ENCODE peak calls at places on chromosomes 5 and 9, in four cellular contexts. One of them, this sample, is unnamed.

GRCh38 chr5:157177935-157178334 is 2.7 kb upstream of the ITK start:
- DNase-seq in kidney epithelial cell: no peak
- DNase-seq in H9: no peak
- DNase-seq in CD4-positive, alpha-beta T cell: no peak
- DNase-seq in this sample: no peak

GRCh38 chr9:125434986-125435775 is 173.6 kb downstream of the GAPVD1 start:
- DNase-seq in H9: peak
- DNase-seq in kidney epithelial cell: no peak
- DNase-seq in CD4-positive, alpha-beta T cell: no peak
- DNase-seq in this sample: no peak

GRCh38 chr5:35046754-35047153 is 995 bp downstream of the AGXT2 start:
- DNase-seq in CD4-positive, alpha-beta T cell: no peak
- DNase-seq in H9: no peak
- DNase-seq in kidney epithelial cell: no peak
- DNase-seq in this sample: no peak

GRCh38 chr9:128607642-128608350 is 48.9 kb downstream of the DYNC2I2 start:
- DNase-seq in H9: no peak
- DNase-seq in kidney epithelial cell: no peak
- DNase-seq in CD4-positive, alpha-beta T cell: no peak
- DNase-seq in this sample: no peak

GRCh38 chr9:23825143-23825531 is 903 bp downstream of the ELAVL2 start:
- DNase-seq in CD4-positive, alpha-beta T cell: no peak
- DNase-seq in kidney epithelial cell: no peak
- DNase-seq in H9: peak
- DNase-seq in this sample: no peak

GRCh38 chr5:174328626-174329299 is 283.3 kb downstream of the NSG2 start:
- DNase-seq in kidney epithelial cell: no peak
- DNase-seq in H9: no peak
- DNase-seq in CD4-positive, alpha-beta T cell: no peak
- DNase-seq in this sample: no peak

GRCh38 chr5:5665225-5666075 is 243.0 kb downstream of the ICE1 start:
- DNase-seq in kidney epithelial cell: peak
- DNase-seq in H9: no peak
- DNase-seq in CD4-positive, alpha-beta T cell: no peak
- DNase-seq in this sample: no peak

GRCh38 chr9:107874591-107875374 is 385.2 kb upstream of the KLF4 start:
- DNase-seq in CD4-positive, alpha-beta T cell: no peak
- DNase-seq in H9: no peak
- DNase-seq in kidney epithelial cell: no peak
- DNase-seq in this sample: no peak

GRCh38 chr9:16213781-16214515 is 656.5 kb downstream of the BNC2 start:
- DNase-seq in H9: no peak
- DNase-seq in CD4-positive, alpha-beta T cell: no peak
- DNase-seq in kidney epithelial cell: no peak
- DNase-seq in this sample: no peak

GRCh38 chr9:76365028-76365427 is 29.2 kb downstream of the RFK start:
- DNase-seq in H9: no peak
- DNase-seq in kidney epithelial cell: peak
- DNase-seq in CD4-positive, alpha-beta T cell: no peak
- DNase-seq in this sample: no peak

DNA sequence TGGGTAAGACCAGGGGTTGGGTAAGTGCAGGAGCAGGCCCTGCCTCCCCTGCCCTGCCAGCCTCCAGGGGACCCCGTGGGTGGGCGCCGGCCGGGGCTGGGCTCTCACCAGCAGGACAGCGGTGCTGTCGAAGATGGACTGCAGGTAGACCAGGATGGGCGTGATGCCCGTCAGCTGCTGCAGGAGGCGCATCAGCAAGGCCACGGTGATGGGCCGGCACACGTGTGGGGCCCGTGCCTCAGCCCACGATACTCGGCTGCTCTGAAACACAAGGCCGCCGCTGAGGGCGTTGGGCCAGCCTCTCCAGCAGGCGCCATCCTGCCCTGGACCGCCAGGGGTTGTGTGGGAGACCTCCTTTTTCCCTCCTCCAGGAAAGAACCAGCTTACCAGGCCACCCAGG is 4.0 kb downstream of the SLC2A6 start:
- DNase-seq in H9: no peak
- DNase-seq in kidney epithelial cell: no peak
- DNase-seq in CD4-positive, alpha-beta T cell: no peak
- DNase-seq in this sample: no peak
- TF ChIP-seq CTCF in H9: peak
- TF ChIP-seq CTCF in kidney epithelial cell: no peak
- TF ChIP-seq CTCF in CD4-positive, alpha-beta T cell: no peak
- TF ChIP-seq CTCF in this sample: no peak

GRCh38 chr5:123119334-123119986 is 30.4 kb downstream of the PRDM6 start:
- DNase-seq in kidney epithelial cell: no peak
- DNase-seq in CD4-positive, alpha-beta T cell: no peak
- DNase-seq in H9: peak
- DNase-seq in this sample: no peak
- TF ChIP-seq CTCF in kidney epithelial cell: peak
- TF ChIP-seq CTCF in CD4-positive, alpha-beta T cell: no peak
- TF ChIP-seq CTCF in H9: peak
- TF ChIP-seq CTCF in this sample: no peak

DNA sequence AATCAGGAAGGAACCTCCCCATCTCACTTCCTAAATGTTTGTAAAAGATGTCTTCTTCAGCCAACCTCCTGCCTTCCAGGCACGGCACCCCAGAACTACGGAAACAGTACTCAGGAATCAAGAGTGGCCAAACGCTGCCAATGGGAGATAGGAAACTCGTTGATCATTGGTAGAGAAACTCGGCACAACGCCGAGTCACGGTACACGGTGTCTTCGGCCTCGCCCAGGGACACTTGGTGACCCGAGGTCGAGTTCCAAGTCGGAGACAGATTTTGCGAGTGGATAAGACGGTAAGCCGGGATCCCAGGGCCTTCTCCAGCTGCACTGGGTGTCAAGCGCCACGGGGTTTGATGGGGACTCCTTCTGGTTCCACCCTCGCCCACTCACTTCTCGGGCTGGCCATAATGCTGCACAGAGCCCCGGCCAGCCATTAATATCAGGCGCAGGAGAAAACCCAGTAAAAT is 343 bp downstream of the KIAA0825 start:
- DNase-seq in CD4-positive, alpha-beta T cell: peak
- DNase-seq in H9: peak
- DNase-seq in kidney epithelial cell: peak
- DNase-seq in this sample: no peak
- TF ChIP-seq CTCF in CD4-positive, alpha-beta T cell: no peak
- TF ChIP-seq CTCF in H9: no peak
- TF ChIP-seq CTCF in kidney epithelial cell: no peak
- TF ChIP-seq CTCF in this sample: no peak

GRCh38 chr5:135964670-135965320 is 10.0 kb upstream of the LECT2 start:
- DNase-seq in H9: no peak
- DNase-seq in kidney epithelial cell: no peak
- DNase-seq in CD4-positive, alpha-beta T cell: no peak
- DNase-seq in this sample: no peak
- TF ChIP-seq CTCF in H9: no peak
- TF ChIP-seq CTCF in kidney epithelial cell: no peak
- TF ChIP-seq CTCF in CD4-positive, alpha-beta T cell: no peak
- TF ChIP-seq CTCF in this sample: no peak

DNA sequence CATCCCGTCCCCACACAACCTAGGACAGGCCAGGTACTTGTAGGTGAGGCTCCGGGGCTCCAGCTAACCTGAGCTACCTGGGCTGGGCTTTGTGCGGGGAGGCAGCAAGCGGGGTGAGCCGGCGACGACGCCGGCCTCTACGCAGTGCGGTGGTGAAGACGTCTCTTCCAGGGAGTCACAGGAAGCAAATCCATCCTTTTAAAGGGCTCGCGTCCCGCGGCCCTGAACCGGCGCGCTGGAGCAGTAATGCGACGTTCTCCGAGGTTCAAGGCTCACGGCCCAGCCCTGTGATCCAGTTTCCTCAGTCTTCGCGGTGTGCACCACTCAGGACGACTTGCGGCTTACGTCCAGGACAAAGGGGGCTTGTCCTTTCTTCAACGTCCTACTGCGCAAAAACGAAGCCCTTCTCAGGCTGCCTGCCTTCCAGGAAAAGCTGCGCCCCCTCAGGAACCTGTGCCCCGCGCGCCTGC is 476 bp upstream of the SPIN1 start:
- DNase-seq in kidney epithelial cell: no peak
- DNase-seq in H9: no peak
- DNase-seq in CD4-positive, alpha-beta T cell: peak
- DNase-seq in this sample: no peak
- TF ChIP-seq CTCF in kidney epithelial cell: no peak
- TF ChIP-seq CTCF in H9: peak
- TF ChIP-seq CTCF in CD4-positive, alpha-beta T cell: no peak
- TF ChIP-seq CTCF in this sample: no peak

GRCh38 chr5:72394688-72395087 is 74.5 kb downstream of the PTCD2 start:
- DNase-seq in H9: no peak
- DNase-seq in CD4-positive, alpha-beta T cell: no peak
- DNase-seq in kidney epithelial cell: no peak
- DNase-seq in this sample: no peak
- TF ChIP-seq CTCF in H9: peak
- TF ChIP-seq CTCF in CD4-positive, alpha-beta T cell: no peak
- TF ChIP-seq CTCF in kidney epithelial cell: peak
- TF ChIP-seq CTCF in this sample: no peak

DNA sequence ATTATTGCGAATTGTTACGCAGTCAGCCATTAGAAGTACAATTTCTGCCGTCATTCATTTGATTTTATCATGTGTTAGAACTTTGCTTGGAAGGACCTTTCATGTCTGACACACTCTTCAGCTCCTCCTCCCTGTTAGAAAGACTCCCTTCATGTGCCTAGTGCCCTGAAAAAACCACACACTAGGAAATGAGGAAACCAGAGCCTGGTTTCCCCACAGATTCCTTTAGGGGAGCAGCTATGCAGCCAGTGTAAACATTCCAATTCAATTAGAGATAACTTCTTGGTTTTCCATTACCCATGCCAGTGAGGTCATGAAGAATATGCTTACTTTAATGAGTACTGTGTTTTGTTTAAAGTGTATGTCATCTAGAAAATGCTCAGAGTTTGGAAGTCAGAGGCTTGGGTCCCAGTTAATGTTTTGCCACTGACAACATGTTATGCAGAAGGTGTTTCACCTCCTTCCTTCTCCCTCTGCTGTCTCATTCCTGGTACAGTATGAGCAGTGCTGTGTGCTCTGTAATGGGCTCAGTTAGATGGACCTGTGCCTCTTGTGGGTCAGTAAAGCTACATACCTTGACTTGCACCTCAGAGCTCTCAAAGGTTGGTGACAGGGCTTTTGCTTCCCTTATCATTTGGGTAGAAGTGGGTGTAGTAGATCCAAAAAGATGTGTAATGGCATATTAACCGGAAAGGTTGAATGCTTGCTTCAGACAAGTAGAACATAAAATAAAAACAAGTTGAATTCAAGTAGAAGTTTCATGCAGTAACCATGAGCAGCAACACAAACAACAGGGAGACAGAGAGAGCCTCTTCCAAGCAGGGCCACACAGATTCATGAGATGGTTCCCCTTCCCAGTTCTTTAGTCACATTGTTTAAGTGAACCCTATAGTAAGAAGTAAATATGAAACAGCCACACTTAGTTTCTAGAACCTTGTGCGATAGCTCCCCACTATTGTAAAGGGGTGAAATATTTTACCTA is 52.6 kb upstream of the TNFAIP8 start:
- DNase-seq in CD4-positive, alpha-beta T cell: no peak
- DNase-seq in kidney epithelial cell: peak
- DNase-seq in H9: no peak
- DNase-seq in this sample: no peak
- TF ChIP-seq CTCF in CD4-positive, alpha-beta T cell: no peak
- TF ChIP-seq CTCF in kidney epithelial cell: peak
- TF ChIP-seq CTCF in H9: no peak
- TF ChIP-seq CTCF in this sample: no peak

DNA sequence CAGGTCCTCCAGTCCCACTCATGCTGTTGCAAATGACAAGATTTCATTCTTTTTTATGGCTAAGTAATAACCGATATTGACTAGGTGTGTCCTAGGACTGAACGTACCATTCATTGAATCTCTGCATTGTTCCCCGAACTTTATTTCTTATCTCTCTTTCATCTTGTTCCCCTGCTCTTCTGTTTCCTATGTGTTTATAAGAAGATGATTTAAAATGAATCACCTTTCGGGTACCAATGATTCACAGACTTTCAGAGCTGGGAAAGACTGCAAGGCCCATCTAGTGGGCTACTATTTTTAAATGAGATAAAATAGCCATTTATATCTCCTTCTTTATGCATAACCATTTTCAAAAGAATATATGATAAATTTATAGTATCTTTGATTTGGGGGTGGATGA is 133.0 kb downstream of the CDH18 start:
- DNase-seq in CD4-positive, alpha-beta T cell: no peak
- DNase-seq in kidney epithelial cell: no peak
- DNase-seq in H9: no peak
- DNase-seq in this sample: no peak
- TF ChIP-seq CTCF in CD4-positive, alpha-beta T cell: no peak
- TF ChIP-seq CTCF in kidney epithelial cell: no peak
- TF ChIP-seq CTCF in H9: no peak
- TF ChIP-seq CTCF in this sample: no peak

GRCh38 chr5:111262815-111263214 is 38.6 kb downstream of the CAMK4 start:
- DNase-seq in kidney epithelial cell: no peak
- DNase-seq in H9: no peak
- DNase-seq in CD4-positive, alpha-beta T cell: no peak
- DNase-seq in this sample: no peak

GRCh38 chr5:111259636-111260035 is 35.5 kb downstream of the CAMK4 start:
- DNase-seq in CD4-positive, alpha-beta T cell: no peak
- DNase-seq in kidney epithelial cell: no peak
- DNase-seq in H9: no peak
- DNase-seq in this sample: no peak

GRCh38 chr5:111266491-111266890 is 42.3 kb downstream of the CAMK4 start:
- DNase-seq in CD4-positive, alpha-beta T cell: no peak
- DNase-seq in H9: no peak
- DNase-seq in kidney epithelial cell: no peak
- DNase-seq in this sample: no peak

GRCh38 chr5:111262153-111262552 is 38.0 kb downstream of the CAMK4 start:
- DNase-seq in H9: no peak
- DNase-seq in CD4-positive, alpha-beta T cell: no peak
- DNase-seq in kidney epithelial cell: no peak
- DNase-seq in this sample: no peak

GRCh38 chr5:111261610-111262009 is 37.4 kb downstream of the CAMK4 start:
- DNase-seq in H9: no peak
- DNase-seq in kidney epithelial cell: no peak
- DNase-seq in CD4-positive, alpha-beta T cell: no peak
- DNase-seq in this sample: no peak
- TF ChIP-seq CTCF in H9: no peak
- TF ChIP-seq CTCF in kidney epithelial cell: no peak
- TF ChIP-seq CTCF in CD4-positive, alpha-beta T cell: no peak
- TF ChIP-seq CTCF in this sample: no peak

This sample was measured in natural killer cell.